ENCODE peak calls at places on chromosome 9, in eight cellular contexts. One of them, this sample, is unnamed.

GRCh38 chr9:134435527-134436355 is 109.5 kb downstream of the RXRA start:
- DNase-seq in K562: no peak
- DNase-seq in H1: no peak
- DNase-seq in GM12878: no peak
- DNase-seq in A549: no peak
- DNase-seq in endothelial cell of umbilical vein: no peak
- DNase-seq in HCT116: no peak
- DNase-seq in HepG2: no peak
- DNase-seq in this sample: no peak

GRCh38 chr9:95283678-95284077 is 33.8 kb downstream of the FANCC start:
- DNase-seq in GM12878: no peak
- DNase-seq in HCT116: no peak
- DNase-seq in H1: no peak
- DNase-seq in K562: no peak
- DNase-seq in endothelial cell of umbilical vein: no peak
- DNase-seq in HepG2: no peak
- DNase-seq in A549: no peak
- DNase-seq in this sample: no peak

GRCh38 chr9:70044450-70045307 is 1.0 kb downstream of the MAMDC2 start:
- DNase-seq in K562: peak; percentile 5
- DNase-seq in A549: peak; percentile 15
- DNase-seq in endothelial cell of umbilical vein: peak; percentile 57
- DNase-seq in HCT116: no peak
- DNase-seq in GM12878: no peak
- DNase-seq in HepG2: no peak
- DNase-seq in H1: no peak
- DNase-seq in this sample: no peak

GRCh38 chr9:6383551-6384225 is 29.3 kb upstream of the UHRF2 start:
- DNase-seq in A549: no peak
- DNase-seq in H1: no peak
- DNase-seq in GM12878: no peak
- DNase-seq in K562: no peak
- DNase-seq in HCT116: no peak
- DNase-seq in endothelial cell of umbilical vein: no peak
- DNase-seq in HepG2: no peak
- DNase-seq in this sample: no peak

GRCh38 chr9:75265525-75265972 is 177.2 kb downstream of the OSTF1 start:
- DNase-seq in K562: peak; percentile 23
- DNase-seq in A549: peak; percentile 20
- DNase-seq in GM12878: no peak
- DNase-seq in endothelial cell of umbilical vein: peak; percentile 52
- DNase-seq in HCT116: peak; percentile 15
- DNase-seq in HepG2: peak; percentile 30
- DNase-seq in H1: peak; percentile 7
- DNase-seq in this sample: peak; percentile 36

GRCh38 chr9:27572566-27572917 is 739 bp downstream of the C9orf72 start:
- DNase-seq in endothelial cell of umbilical vein: no peak
- DNase-seq in A549: no peak
- DNase-seq in H1: no peak
- DNase-seq in GM12878: no peak
- DNase-seq in HCT116: no peak
- DNase-seq in HepG2: peak; percentile 30
- DNase-seq in K562: peak; percentile 9
- DNase-seq in this sample: peak; percentile 87

GRCh38 chr9:134571326-134571871 is 70.2 kb upstream of the COL5A1 start:
- DNase-seq in H1: no peak
- DNase-seq in endothelial cell of umbilical vein: no peak
- DNase-seq in GM12878: no peak
- DNase-seq in K562: no peak
- DNase-seq in HepG2: no peak
- DNase-seq in HCT116: no peak
- DNase-seq in A549: no peak
- DNase-seq in this sample: no peak

GRCh38 chr9:135004772-135005171 is 82.7 kb upstream of the OLFM1 start:
- DNase-seq in HCT116: no peak
- DNase-seq in H1: no peak
- DNase-seq in GM12878: no peak
- DNase-seq in A549: no peak
- DNase-seq in HepG2: no peak
- DNase-seq in K562: no peak
- DNase-seq in endothelial cell of umbilical vein: no peak
- DNase-seq in this sample: no peak

GRCh38 chr9:17739022-17739421 is 160.2 kb downstream of the SH3GL2 start:
- DNase-seq in H1: no peak
- DNase-seq in HepG2: no peak
- DNase-seq in HCT116: no peak
- DNase-seq in A549: no peak
- DNase-seq in K562: no peak
- DNase-seq in endothelial cell of umbilical vein: no peak
- DNase-seq in GM12878: no peak
- DNase-seq in this sample: no peak

GRCh38 chr9:121222524-121223171 is 21.0 kb upstream of the RAB14 start:
- DNase-seq in GM12878: no peak
- DNase-seq in H1: no peak
- DNase-seq in endothelial cell of umbilical vein: peak; percentile 54
- DNase-seq in K562: peak; percentile 30
- DNase-seq in A549: no peak
- DNase-seq in HepG2: peak; percentile 49
- DNase-seq in HCT116: peak; percentile 54
- DNase-seq in this sample: peak; percentile 72

GRCh38 chr9:128771094-128771721 is 519 bp downstream of the ZER1 start:
- DNase-seq in HCT116: no peak
- DNase-seq in GM12878: no peak
- DNase-seq in HepG2: no peak
- DNase-seq in H1: no peak
- DNase-seq in A549: no peak
- DNase-seq in endothelial cell of umbilical vein: peak; percentile 62
- DNase-seq in K562: no peak
- DNase-seq in this sample: no peak

GRCh38 chr9:110986529-110986928 is 51.7 kb downstream of the LPAR1 start:
- DNase-seq in GM12878: no peak
- DNase-seq in HepG2: no peak
- DNase-seq in K562: no peak
- DNase-seq in endothelial cell of umbilical vein: no peak
- DNase-seq in H1: no peak
- DNase-seq in HCT116: no peak
- DNase-seq in A549: no peak
- DNase-seq in this sample: no peak

DNA sequence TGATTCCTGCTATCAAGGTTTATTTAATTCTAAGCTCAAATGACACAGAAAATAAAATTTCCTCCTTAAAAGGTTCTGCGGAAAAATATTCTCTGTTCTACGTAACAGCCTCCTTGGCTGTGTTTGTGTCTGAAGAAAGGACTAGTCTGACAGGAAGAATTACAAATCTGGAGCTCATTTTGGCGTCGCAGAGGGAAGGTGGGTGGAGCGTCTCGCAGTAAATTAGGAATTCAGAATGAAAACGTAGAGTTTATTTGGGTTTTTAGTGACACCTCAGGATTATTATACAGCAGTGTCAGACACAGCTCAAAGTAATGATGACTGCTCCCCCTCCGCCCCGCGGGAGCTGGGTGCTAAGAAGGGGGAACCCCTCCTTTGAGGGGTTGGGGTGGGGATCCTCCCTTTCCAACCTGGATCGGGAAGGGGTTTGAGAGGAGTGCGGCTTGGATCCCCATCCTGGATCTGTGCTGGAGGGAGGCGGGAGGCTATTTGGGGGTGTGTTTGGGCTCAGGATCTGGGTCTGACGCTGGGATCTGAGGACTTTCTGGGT is 929 bp upstream of the TGFBR1 start:
- DNase-seq in GM12878: no peak
- DNase-seq in K562: no peak
- DNase-seq in endothelial cell of umbilical vein: peak; percentile 24
- DNase-seq in HCT116: no peak
- DNase-seq in H1: no peak
- DNase-seq in A549: no peak
- DNase-seq in HepG2: no peak
- DNase-seq in this sample: no peak
- TF ChIP-seq MAX in GM12878: no peak
- TF ChIP-seq MAX in K562: no peak
- TF ChIP-seq MAX in endothelial cell of umbilical vein: no peak
- TF ChIP-seq MAX in HCT116: no peak
- TF ChIP-seq MAX in H1: no peak
- TF ChIP-seq MAX in A549: no peak
- TF ChIP-seq MAX in HepG2: no peak
- TF ChIP-seq MAX in this sample: no peak

GRCh38 chr9:76425677-76426453 is 31.6 kb upstream of the RFK start:
- DNase-seq in A549: no peak
- DNase-seq in HepG2: no peak
- DNase-seq in K562: no peak
- DNase-seq in HCT116: no peak
- DNase-seq in endothelial cell of umbilical vein: no peak
- DNase-seq in GM12878: no peak
- DNase-seq in H1: no peak
- DNase-seq in this sample: no peak

GRCh38 chr9:76426807-76427419 is 32.1 kb upstream of the GCNT1 start:
- DNase-seq in A549: no peak
- DNase-seq in K562: no peak
- DNase-seq in HCT116: no peak
- DNase-seq in H1: no peak
- DNase-seq in GM12878: no peak
- DNase-seq in endothelial cell of umbilical vein: no peak
- DNase-seq in HepG2: no peak
- DNase-seq in this sample: no peak

GRCh38 chr9:76423216-76424177 is 29.3 kb upstream of the RFK start:
- DNase-seq in A549: no peak
- DNase-seq in HepG2: peak; percentile 96
- DNase-seq in endothelial cell of umbilical vein: no peak
- DNase-seq in GM12878: no peak
- DNase-seq in H1: no peak
- DNase-seq in K562: no peak
- DNase-seq in HCT116: no peak
- DNase-seq in this sample: no peak

GRCh38 chr9:76419782-76420380 is 25.7 kb upstream of the RFK start:
- DNase-seq in GM12878: no peak
- DNase-seq in K562: peak; percentile 16
- DNase-seq in HCT116: peak; percentile 21
- DNase-seq in endothelial cell of umbilical vein: peak; percentile 32
- DNase-seq in H1: no peak
- DNase-seq in HepG2: peak; percentile 36
- DNase-seq in A549: peak; percentile 43
- DNase-seq in this sample: no peak

DNA sequence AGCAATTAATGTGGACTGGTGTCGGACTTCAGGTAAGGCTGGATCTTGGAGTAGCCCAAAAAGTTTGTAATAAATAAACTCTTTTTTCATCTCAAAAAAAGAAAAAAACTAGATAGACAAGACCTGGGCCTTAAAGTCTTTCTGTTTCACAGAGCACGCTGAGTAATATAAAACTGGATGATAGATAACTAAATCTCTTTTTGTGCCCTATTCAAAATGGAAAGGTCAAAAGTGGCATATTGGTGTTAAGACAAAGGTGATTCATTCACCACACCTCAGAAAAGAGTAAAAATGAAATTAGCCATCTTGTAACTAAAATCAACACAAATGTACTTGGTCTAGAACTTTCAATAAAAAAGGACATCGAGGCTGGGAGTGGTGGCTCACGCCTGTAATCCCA is 30.3 kb upstream of the RFK start:
- DNase-seq in A549: no peak
- DNase-seq in HCT116: no peak
- DNase-seq in GM12878: no peak
- DNase-seq in endothelial cell of umbilical vein: no peak
- DNase-seq in K562: no peak
- DNase-seq in H1: no peak
- DNase-seq in HepG2: no peak
- DNase-seq in this sample: no peak
- H3K4me3 ChIP-seq in A549: no peak overlapping the region
- H3K4me3 ChIP-seq in HCT116: no peak overlapping the region
- H3K4me3 ChIP-seq in GM12878: no peak overlapping the region
- H3K4me3 ChIP-seq in endothelial cell of umbilical vein: no peak overlapping the region
- H3K4me3 ChIP-seq in K562: no peak overlapping the region
- H3K4me3 ChIP-seq in H1: no peak overlapping the region
- H3K4me3 ChIP-seq in HepG2: peak overlapping the region; percentile 32
- H3K4me3 ChIP-seq in this sample: no peak overlapping the region

GRCh38 chr9:68705636-68706578 is 867 bp downstream of the PIP5K1B start:
- DNase-seq in HepG2: peak; percentile 46
- DNase-seq in GM12878: no peak
- DNase-seq in HCT116: no peak
- DNase-seq in A549: peak; percentile 4
- DNase-seq in H1: no peak
- DNase-seq in K562: peak; percentile 51
- DNase-seq in endothelial cell of umbilical vein: peak; percentile 10
- DNase-seq in this sample: peak; percentile 45
- TF ChIP-seq CTCF in HepG2: peak; percentile 75
- TF ChIP-seq CTCF in GM12878: peak; percentile 10
- TF ChIP-seq CTCF in HCT116: no peak
- TF ChIP-seq CTCF in A549: no peak
- TF ChIP-seq CTCF in H1: no peak
- TF ChIP-seq CTCF in K562: peak; percentile 32
- TF ChIP-seq CTCF in endothelial cell of umbilical vein: no peak
- TF ChIP-seq CTCF in this sample: no peak

GRCh38 chr9:1032181-1032580 is 18.0 kb upstream of the DMRT2 start:
- DNase-seq in HCT116: no peak
- DNase-seq in GM12878: no peak
- DNase-seq in A549: no peak
- DNase-seq in HepG2: no peak
- DNase-seq in endothelial cell of umbilical vein: no peak
- DNase-seq in K562: no peak
- DNase-seq in H1: no peak
- DNase-seq in this sample: no peak
- TF ChIP-seq MAX in HCT116: no peak
- TF ChIP-seq MAX in GM12878: no peak
- TF ChIP-seq MAX in A549: no peak
- TF ChIP-seq MAX in HepG2: no peak
- TF ChIP-seq MAX in endothelial cell of umbilical vein: no peak
- TF ChIP-seq MAX in K562: no peak
- TF ChIP-seq MAX in H1: no peak
- TF ChIP-seq MAX in this sample: no peak

This sample was measured in NB4.